ENCODE peak calls at places on chromosomes 2 and 18, in nine cellular contexts. N, H, V, T, R, D, Y, K and A are unnamed samples.

GRCh38 chr2:240503375-240503774 is 54.4 kb downstream of the ANKMY1 start:
- DNase-seq in N (no peak), Y (no peak), D (no peak), K (no peak), V (no peak), R (no peak), H (no peak), T (no peak), A (no peak)

GRCh38 chr2:10297950-10298349 is 4.8 kb upstream of the HPCAL1 start:
- DNase-seq in T (no peak), K (peak; percentile 59), D (peak; percentile 60), Y (peak; percentile 81), V (no peak), H (peak; percentile 84), R (no peak), N (peak; percentile 17), A (no peak)

GRCh38 chr2:231707625-231708049 is 688 bp upstream of the PTMA start:
- DNase-seq in D (peak; percentile 51), N (no peak), H (peak; percentile 55), R (no peak), V (peak; percentile 52), T (no peak), Y (no peak), K (peak; percentile 67), A (no peak)

GRCh38 chr18:55906533-55906932 is 318.5 kb upstream of the TCF4 start:
- DNase-seq in R (no peak), V (no peak), Y (no peak), T (no peak), N (no peak), K (no peak), H (no peak), D (no peak), A (no peak)

GRCh38 chr2:70921839-70922590 is 13.7 kb upstream of the ATP6V1B1 start:
- DNase-seq in K (no peak), R (no peak), H (no peak), N (no peak), D (no peak), T (no peak), V (no peak), Y (no peak), A (no peak)

GRCh38 chr2:111160758-111161157 is 40.0 kb downstream of the BCL2L11 start:
- DNase-seq in K (no peak), R (no peak), H (peak; percentile 82), V (no peak), T (no peak), N (no peak), Y (peak; percentile 86), D (no peak), A (no peak)

GRCh38 chr2:83596592-83597339 is 862.3 kb downstream of the SUCLG1 start:
- DNase-seq in Y (no peak), R (no peak), N (no peak), V (no peak), H (no peak), D (no peak), T (no peak), K (no peak), A (no peak)

GRCh38 chr2:235924675-235925063 is 243.5 kb downstream of the GBX2 start:
- DNase-seq in D (no peak), T (no peak), H (no peak), V (no peak), N (no peak), K (no peak), Y (no peak), R (no peak), A (no peak)

GRCh38 chr2:128315122-128315828 is 3.4 kb downstream of the HS6ST1 start:
- DNase-seq in T (peak; percentile 24), D (peak; percentile 3), N (no peak), R (no peak), Y (no peak), H (no peak), V (no peak), K (no peak), A (peak; percentile 72)

GRCh38 chr2:3745901-3746300 is 42.5 kb downstream of the DCDC2C start:
- DNase-seq in D (no peak), T (no peak), N (no peak), V (no peak), Y (no peak), K (no peak), H (no peak), R (no peak), A (no peak)

GRCh38 chr2:190838492-190838910 is 42.1 kb upstream of the GLS start:
- DNase-seq in K (peak; percentile 29), D (no peak), N (no peak), H (peak; percentile 75), V (no peak), Y (peak; percentile 74), R (no peak), T (no peak), A (no peak)

GRCh38 chr2:174145827-174146226 is 102.5 kb downstream of the OLA1 start:
- DNase-seq in T (no peak), N (no peak), R (no peak), Y (peak; percentile 1), H (no peak), D (no peak), V (no peak), K (no peak), A (no peak)

GRCh38 chr2:28375236-28375635 is 17.4 kb upstream of the FOSL2 start:
- DNase-seq in V (no peak), H (no peak), T (no peak), D (no peak), Y (no peak), N (no peak), R (peak; percentile 29), K (no peak), A (peak; percentile 54)

GRCh38 chr2:26457241-26457666 is 20.7 kb downstream of the OTOF start:
- DNase-seq in Y (no peak), H (no peak), K (no peak), T (no peak), V (no peak), R (no peak), D (no peak), N (no peak), A (no peak)

GRCh38 chr2:54103454-54104314 is 11.7 kb upstream of the ACYP2 start:
- DNase-seq in K (peak; percentile 25), R (no peak), T (no peak), V (peak; percentile 7), N (peak; percentile 32), D (no peak), Y (peak; percentile 72), H (peak; percentile 91), A (no peak)

GRCh38 chr18:62325806-62326645 is 916 bp downstream of the TNFRSF11A start:
- DNase-seq in K (peak; percentile 9), N (no peak), Y (no peak), V (no peak), R (no peak), H (peak; percentile 17), T (peak; percentile 20), D (peak; percentile 10), A (no peak)

GRCh38 chr2:60486067-60486466 is 67.4 kb downstream of the BCL11A start:
- DNase-seq in K (no peak), Y (no peak), H (no peak), T (no peak), V (no peak), D (no peak), N (no peak), R (no peak), A (no peak)

GRCh38 chr2:237465515-237466227 is 21.4 kb upstream of the MLPH start:
- DNase-seq in N (no peak), D (no peak), T (no peak), V (no peak), H (peak; percentile 85), R (peak; percentile 25), Y (peak; percentile 99), K (no peak), A (no peak)